ENCODE peak calls at places on chromosome 4, in eight cellular contexts. B is A673; C is heart left ventricle; Q is pancreas; K is adrenal gland; Y is CD4-positive, alpha-beta T cell; R is colonic mucosa; D is DND-41. I is an unnamed sample. For H3K9me3, the result is how much of the 10 kb centered on the place peaks cover.

GRCh38 chr4:184664445-184665210 is 15.1 kb downstream of the PRIMPOL start:
- DNase-seq in B (peak), C (no peak), Q (no peak), K (no peak), Y (no peak), R (no peak), D (no peak), I (no peak)

GRCh38 chr4:29009908-29010307 is 1710.3 kb upstream of the PCDH7 start:
- DNase-seq in B (no peak), C (no peak), Q (no peak), K (no peak), Y (no peak), R (no peak), D (no peak), I (no peak)

GRCh38 chr4:54228064-54228527 is 997 bp upstream of the PDGFRA start:
- DNase-seq in B (peak), C (peak), Q (peak), K (peak), Y (no peak), R (peak), D (no peak), I (no peak)

GRCh38 chr4:100165809-100166208 is 24.5 kb downstream of the DDIT4L start:
- DNase-seq in B (no peak), C (no peak), Q (no peak), K (no peak), Y (no peak), R (no peak), D (peak), I (no peak)

GRCh38 chr4:48667148-48667547 is 112.9 kb downstream of the FRYL start:
- DNase-seq in B (no peak), C (no peak), Q (no peak), K (no peak), Y (no peak), R (no peak), D (no peak), I (no peak)

GRCh38 chr4:8689741-8690140 is 97.2 kb downstream of the CPZ start:
- DNase-seq in B (no peak), C (no peak), Q (no peak), K (peak), Y (no peak), R (no peak), D (no peak), I (no peak)

GRCh38 chr4:23373269-23373668 is 516.6 kb downstream of the PPARGC1A start:
- DNase-seq in B (no peak), C (peak), Q (peak), K (peak), Y (no peak), R (peak), D (no peak), I (no peak)

GRCh38 chr4:85929926-85930325 is 429.9 kb downstream of the MAPK10 start:
- DNase-seq in B (no peak), C (no peak), Q (peak), K (no peak), Y (no peak), R (peak), D (peak), I (no peak)

GRCh38 chr4:13521047-13521446 is 23.3 kb downstream of the NKX3-2 start:
- DNase-seq in B (no peak), C (no peak), Q (no peak), K (no peak), Y (no peak), R (no peak), D (no peak), I (no peak)

GRCh38 chr4:80237992-80238391 is 28.5 kb upstream of the FGF5 start:
- DNase-seq in B (no peak), C (no peak), Q (no peak), K (no peak), Y (no peak), R (no peak), D (no peak), I (no peak)

GRCh38 chr4:181541396-181541795 is 701.8 kb upstream of the TENM3 start:
- DNase-seq in B (peak), C (no peak), Q (no peak), K (no peak), Y (no peak), R (no peak), D (no peak), I (no peak)

GRCh38 chr4:108030332-108030731 is 40.6 kb downstream of the HADH start:
- DNase-seq in B (peak), C (no peak), Q (no peak), K (peak), Y (peak), R (peak), D (peak), I (no peak)

GRCh38 chr4:3470244-3471097 is 7.4 kb downstream of the DOK7 start:
- DNase-seq in B (no peak), C (no peak), Q (peak), K (no peak), Y (no peak), R (peak), D (no peak), I (no peak)

GRCh38 chr4:14924080-14924916 is 78.0 kb upstream of the CPEB2 start:
- DNase-seq in B (no peak), C (no peak), Q (no peak), K (no peak), Y (no peak), R (no peak), D (no peak), I (no peak)

GRCh38 chr4:160224049-160224448 is 1121.2 kb downstream of the RAPGEF2 start:
- DNase-seq in B (no peak), C (no peak), Q (no peak), K (no peak), Y (no peak), R (no peak), D (no peak), I (no peak)

GRCh38 chr4:164933244-164933643 is 44.2 kb downstream of the TRIM61 start:
- DNase-seq in B (no peak), C (no peak), Q (no peak), K (no peak), Y (no peak), R (no peak), D (no peak), I (no peak)

GRCh38 chr4:154559141-154559841 is 3.5 kb upstream of the FGB start:
- DNase-seq in B (peak), C (no peak), Q (no peak), K (no peak), Y (no peak), R (peak), D (peak), I (no peak)

GRCh38 chr4:54099287-54099958 is 540 bp upstream of the GSX2 start:
- DNase-seq in B (no peak), C (no peak), Q (no peak), K (no peak), Y (no peak), R (no peak), D (no peak), I (no peak)

GRCh38 chr4:7663075-7663541 is 228.4 kb upstream of the PSAPL1 start:
- DNase-seq in B (no peak), C (no peak), Q (no peak), K (no peak), Y (no peak), R (no peak), D (no peak), I (no peak)

GRCh38 chr4:71862315-71862714 is 78.4 kb upstream of the GC start:
- DNase-seq in B (no peak), C (no peak), Q (no peak), K (no peak), Y (no peak), R (no peak), D (no peak), I (no peak)
- H3K9me3 ChIP-seq in B (under half), C (half or more), Q (under half), K (under half), Y (under half), R (under half), D (under half), I (under half)

GRCh38 chr4:25233737-25234389 is at the start of gene PI4K2B:
- DNase-seq in B (peak), C (peak), Q (peak), K (peak), Y (peak), R (peak), D (peak), I (no peak)
- H3K9me3 ChIP-seq in B (under half), C (under half), Q (under half), K (under half), Y (under half), R (under half), D (under half), I (under half)

DNA sequence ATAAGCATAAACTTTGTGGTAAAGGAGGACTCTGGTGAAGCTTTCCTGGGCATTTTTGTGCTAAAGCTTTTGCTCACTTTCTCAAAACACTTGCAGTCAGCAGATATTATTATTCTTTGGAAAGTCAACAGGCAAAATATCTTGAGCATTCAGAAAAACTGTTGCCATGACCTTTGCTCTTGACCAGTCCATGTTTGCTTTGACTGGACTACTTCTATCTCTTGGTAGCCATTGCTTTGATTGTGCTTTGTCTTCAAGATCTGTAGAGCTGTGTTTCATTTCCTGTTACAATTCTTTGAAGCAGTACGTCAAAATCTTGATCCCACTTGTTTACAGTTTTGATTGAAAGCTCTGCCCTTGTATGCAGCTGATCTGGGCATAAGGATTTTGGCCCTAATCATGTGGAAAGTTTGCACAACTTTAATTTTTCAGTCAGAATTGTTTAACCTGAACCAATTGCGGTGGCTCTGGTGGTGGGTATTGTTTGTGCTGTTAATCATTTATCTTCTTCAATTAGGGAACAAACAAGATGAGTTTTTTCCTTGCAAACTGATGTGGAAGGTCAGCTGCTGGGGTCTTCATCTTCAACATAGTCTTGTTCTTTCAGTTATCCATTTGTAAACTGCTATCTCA is 121.5 kb upstream of the NUDT6 start:
- DNase-seq in B (no peak), C (no peak), Q (no peak), K (no peak), Y (no peak), R (no peak), D (no peak), I (no peak)
- H3K9me3 ChIP-seq in B (under half), C (half or more), Q (under half), K (under half), Y (under half), R (under half), D (under half), I (under half)

GRCh38 chr4:129062580-129062979 is 30.8 kb downstream of the SCLT1 start:
- DNase-seq in B (no peak), C (no peak), Q (no peak), K (no peak), Y (no peak), R (no peak), D (no peak), I (no peak)
- H3K9me3 ChIP-seq in B (half or more), C (half or more), Q (under half), K (under half), Y (half or more), R (under half), D (half or more), I (under half)

GRCh38 chr4:32831104-32831503 is 2110.9 kb downstream of the PCDH7 start:
- DNase-seq in B (no peak), C (no peak), Q (no peak), K (no peak), Y (no peak), R (no peak), D (no peak), I (no peak)

GRCh38 chr4:32824321-32824720 is 2104.2 kb downstream of the PCDH7 start:
- DNase-seq in B (no peak), C (no peak), Q (no peak), K (no peak), Y (no peak), R (no peak), D (no peak), I (no peak)

GRCh38 chr4:32830160-32830559 is 2110.0 kb downstream of the PCDH7 start:
- DNase-seq in B (no peak), C (no peak), Q (no peak), K (no peak), Y (no peak), R (no peak), D (no peak), I (no peak)

DNA sequence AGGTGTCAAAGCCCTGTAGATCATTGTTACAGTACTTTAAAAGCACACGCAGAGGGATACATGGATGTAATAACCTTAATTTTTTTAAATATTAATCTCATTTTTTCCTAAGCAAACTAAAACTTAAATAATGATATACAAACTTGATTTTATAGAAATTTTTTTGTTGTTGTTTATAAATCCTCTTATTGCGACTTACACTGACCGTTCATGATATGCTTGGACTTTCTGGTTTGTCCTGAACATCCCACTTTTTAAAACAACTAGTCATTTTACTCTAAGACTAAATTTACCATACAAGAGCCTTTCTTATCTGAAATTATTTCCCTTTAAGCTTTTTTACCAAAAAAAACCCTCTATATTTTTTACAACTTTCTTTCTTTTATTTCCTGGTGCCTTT is 2106.0 kb downstream of the PCDH7 start:
- DNase-seq in B (no peak), C (no peak), Q (no peak), K (no peak), Y (no peak), R (no peak), D (no peak), I (no peak)
- H3K9me3 ChIP-seq in B (under half), C (under half), Q (under half), K (under half), Y (under half), R (under half), D (under half), I (under half)

DNA sequence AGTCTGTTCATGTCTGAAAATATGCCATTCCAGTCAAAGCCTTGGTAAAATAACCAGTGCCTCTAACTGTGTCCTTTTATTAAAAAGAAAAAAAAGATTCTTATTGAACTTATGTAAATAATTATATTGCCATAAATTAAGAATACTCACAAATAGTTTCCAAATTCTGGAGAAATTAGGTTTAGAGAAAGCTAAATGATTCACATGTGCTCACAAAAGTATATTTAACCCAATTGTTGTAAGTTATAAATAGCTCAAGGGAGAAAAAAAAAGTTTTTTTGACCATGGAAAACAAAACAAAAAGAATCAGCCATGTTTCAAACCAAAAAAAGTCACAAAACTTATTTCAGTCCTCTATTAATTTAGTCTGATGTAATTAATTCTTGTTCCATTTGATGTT is 25.3 kb upstream of the HERC6 start:
- DNase-seq in B (no peak), C (no peak), Q (no peak), K (no peak), Y (no peak), R (no peak), D (no peak), I (no peak)
- H3K9me3 ChIP-seq in B (under half), C (under half), Q (under half), K (under half), Y (under half), R (under half), D (under half), I (under half)

DNA sequence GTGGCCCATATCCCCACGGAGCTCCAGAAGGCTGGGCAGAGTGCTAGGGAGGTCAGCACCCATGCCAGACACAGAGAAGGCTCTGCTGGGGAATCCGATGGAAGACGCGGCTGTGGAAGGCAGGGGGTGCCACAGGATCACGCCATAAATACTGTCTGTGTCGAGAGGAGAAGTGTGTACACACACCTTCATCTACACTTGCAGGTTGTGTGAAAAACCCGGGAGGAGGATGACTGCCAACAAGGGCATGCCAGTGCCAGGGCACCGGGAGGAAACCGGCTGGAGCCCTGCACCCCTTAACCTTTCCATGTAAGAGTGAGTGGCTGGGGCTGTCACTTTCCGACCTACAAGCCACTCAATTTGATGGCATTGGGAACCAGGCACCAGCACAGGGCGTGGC is 31.2 kb downstream of the LETM1 start:
- DNase-seq in B (no peak), C (no peak), Q (no peak), K (no peak), Y (no peak), R (no peak), D (no peak), I (no peak)
- H3K9me3 ChIP-seq in B (under half), C (under half), Q (under half), K (under half), Y (under half), R (under half), D (under half), I (under half)

GRCh38 chr4:138239496-138239895 is 2.7 kb downstream of the SLC7A11 start:
- DNase-seq in B (no peak), C (no peak), Q (no peak), K (no peak), Y (no peak), R (no peak), D (no peak), I (no peak)
- H3K9me3 ChIP-seq in B (under half), C (under half), Q (under half), K (under half), Y (under half), R (under half), D (under half), I (under half)

I was measured in SK-N-MC.